ENCODE peak calls at places on chromosomes 2 and 18, in four cellular contexts. N, A, S and I are unnamed samples.

GRCh38 chr2:226208726-226209125 is 590.9 kb downstream of the IRS1 start:
- DNase-seq in N (no peak), A (no peak), S (no peak), I (peak)

GRCh38 chr2:16741508-16741907 is 75.9 kb upstream of the CYRIA start:
- DNase-seq in N (no peak), A (no peak), S (no peak), I (no peak)

GRCh38 chr2:233061591-233062446 is 1.7 kb downstream of the INPP5D start:
- DNase-seq in N (no peak), A (no peak), S (peak), I (peak)

GRCh38 chr2:217186152-217186551 is 326.3 kb upstream of the TNP1 start:
- DNase-seq in N (no peak), A (no peak), S (no peak), I (no peak)

GRCh38 chr18:46622999-46623398 is 34.0 kb downstream of the LOXHD1 start:
- DNase-seq in N (peak), A (peak), S (peak), I (peak)

GRCh38 chr2:60429681-60430080 is 123.8 kb downstream of the BCL11A start:
- DNase-seq in N (no peak), A (no peak), S (no peak), I (no peak)

GRCh38 chr2:46601328-46601963 is 122.1 kb downstream of the TMEM247 start:
- DNase-seq in N (no peak), A (no peak), S (no peak), I (peak)

GRCh38 chr2:152352616-152353015 is 17.6 kb downstream of the FMNL2 start:
- DNase-seq in N (no peak), A (no peak), S (no peak), I (no peak)

GRCh38 chr18:53864758-53865157 is 359.7 kb downstream of the MBD2 start:
- DNase-seq in N (no peak), A (no peak), S (no peak), I (no peak)

GRCh38 chr18:58025733-58026132 is 18.3 kb upstream of the NEDD4L start:
- DNase-seq in N (no peak), A (no peak), S (no peak), I (peak)

GRCh38 chr2:241489080-241489479 is 19.3 kb downstream of the STK25 start:
- DNase-seq in N (no peak), A (no peak), S (peak), I (no peak)

GRCh38 chr2:104851236-104852160 is 2.4 kb upstream of the POU3F3 start:
- DNase-seq in N (no peak), A (no peak), S (no peak), I (no peak)

GRCh38 chr2:162261032-162261945 is 18.0 kb upstream of the FAP start:
- DNase-seq in N (no peak), A (no peak), S (no peak), I (peak)

GRCh38 chr2:210366675-210367080 is 51.7 kb upstream of the MYL1 start:
- DNase-seq in N (no peak), A (no peak), S (no peak), I (no peak)

GRCh38 chr2:178241852-178242551 is 47.7 kb downstream of the OSBPL6 start:
- DNase-seq in N (peak), A (no peak), S (peak), I (peak)

GRCh38 chr2:150627526-150627925 is 140.1 kb upstream of the RND3 start:
- DNase-seq in N (no peak), A (no peak), S (no peak), I (no peak)

GRCh38 chr18:67243799-67244587 is 272.5 kb downstream of the DSEL start:
- DNase-seq in N (no peak), A (no peak), S (no peak), I (peak)

GRCh38 chr2:187264612-187265011 is 183.4 kb downstream of the CALCRL start:
- DNase-seq in N (no peak), A (no peak), S (peak), I (no peak)

GRCh38 chr18:77879829-77880228 is 630.2 kb downstream of the GALR1 start:
- DNase-seq in N (no peak), A (no peak), S (no peak), I (no peak)

GRCh38 chr2:183010112-183010511 is 28.1 kb downstream of the NCKAP1 start:
- DNase-seq in N (peak), A (no peak), S (peak), I (peak)

GRCh38 chr2:162074937-162075688 is 1.1 kb upstream of the DPP4 start:
- DNase-seq in N (no peak), A (no peak), S (no peak), I (peak)

GRCh38 chr2:155748126-155748525 is 584.4 kb downstream of the NR4A2 start:
- DNase-seq in N (no peak), A (no peak), S (no peak), I (no peak)

GRCh38 chr2:191345788-191346187 is 100.6 kb downstream of the MYO1B start:
- DNase-seq in N (no peak), A (no peak), S (no peak), I (peak)

GRCh38 chr2:28488858-28489575 is 6.8 kb upstream of the PLB1 start:
- DNase-seq in N (no peak), A (no peak), S (no peak), I (no peak)

GRCh38 chr18:36499938-36500337 is 202.4 kb downstream of the FHOD3 start:
- DNase-seq in N (no peak), A (peak), S (no peak), I (no peak)

GRCh38 chr2:135821190-135821589 is 15.8 kb downstream of the LCT start:
- DNase-seq in N (no peak), A (no peak), S (no peak), I (no peak)

GRCh38 chr18:79543861-79544385 is 135.7 kb upstream of the CTDP1 start:
- DNase-seq in N (no peak), A (no peak), S (no peak), I (no peak)

GRCh38 chr2:79776461-79777146 is 263.8 kb downstream of the CTNNA2 start:
- DNase-seq in N (no peak), A (no peak), S (no peak), I (no peak)

GRCh38 chr2:242085941-242086621 is 216.6 kb downstream of the RTP5 start:
- DNase-seq in N (no peak), A (peak), S (peak), I (peak)

GRCh38 chr18:28961669-28962228 is 784.8 kb upstream of the CDH2 start:
- DNase-seq in N (peak), A (no peak), S (peak), I (peak)

GRCh38 chr2:147844691-147845607 is at the start of gene ACVR2A:
- DNase-seq in N (peak), A (peak), S (peak), I (peak)

GRCh38 chr2:205769494-205769848 is 87.2 kb downstream of the NRP2 start:
- DNase-seq in N (no peak), A (no peak), S (no peak), I (peak)

GRCh38 chr2:20411361-20411894 is 35.4 kb upstream of the RHOB start:
- DNase-seq in N (peak), A (no peak), S (peak), I (peak)

GRCh38 chr2:46229134-46230063 is 67.8 kb upstream of the EPAS1 start:
- DNase-seq in N (peak), A (peak), S (no peak), I (peak)

GRCh38 chr2:63862802-63863201 is 21.1 kb downstream of the UGP2 start:
- DNase-seq in N (peak), A (no peak), S (no peak), I (peak)

GRCh38 chr2:160358051-160358450 is 135.6 kb downstream of the RBMS1 start:
- DNase-seq in N (no peak), A (no peak), S (no peak), I (peak)

GRCh38 chr2:85009019-85009618 is 38.2 kb downstream of the KCMF1 start:
- DNase-seq in N (no peak), A (no peak), S (peak), I (no peak)

GRCh38 chr18:55369346-55369745 is 218.6 kb downstream of the TCF4 start:
- DNase-seq in N (no peak), A (no peak), S (no peak), I (no peak)

GRCh38 chr2:95376311-95377215 is 25.9 kb upstream of the FAHD2A start:
- DNase-seq in N (no peak), A (no peak), S (no peak), I (no peak)

GRCh38 chr18:37565138-37565984 is at the start of gene CELF4:
- DNase-seq in N (peak), A (no peak), S (no peak), I (no peak)

GRCh38 chr2:100252811-100253698 is 69.2 kb downstream of the LONRF2 start:
- DNase-seq in N (no peak), A (no peak), S (no peak), I (no peak)

GRCh38 chr2:100256416-100256815 is 65.9 kb downstream of the LONRF2 start:
- DNase-seq in N (no peak), A (no peak), S (no peak), I (no peak)

GRCh38 chr2:100253786-100254185 is 68.5 kb downstream of the LONRF2 start:
- DNase-seq in N (no peak), A (no peak), S (no peak), I (no peak)

GRCh38 chr2:100257939-100258338 is 64.4 kb downstream of the LONRF2 start:
- DNase-seq in N (no peak), A (no peak), S (no peak), I (peak)

DNA sequence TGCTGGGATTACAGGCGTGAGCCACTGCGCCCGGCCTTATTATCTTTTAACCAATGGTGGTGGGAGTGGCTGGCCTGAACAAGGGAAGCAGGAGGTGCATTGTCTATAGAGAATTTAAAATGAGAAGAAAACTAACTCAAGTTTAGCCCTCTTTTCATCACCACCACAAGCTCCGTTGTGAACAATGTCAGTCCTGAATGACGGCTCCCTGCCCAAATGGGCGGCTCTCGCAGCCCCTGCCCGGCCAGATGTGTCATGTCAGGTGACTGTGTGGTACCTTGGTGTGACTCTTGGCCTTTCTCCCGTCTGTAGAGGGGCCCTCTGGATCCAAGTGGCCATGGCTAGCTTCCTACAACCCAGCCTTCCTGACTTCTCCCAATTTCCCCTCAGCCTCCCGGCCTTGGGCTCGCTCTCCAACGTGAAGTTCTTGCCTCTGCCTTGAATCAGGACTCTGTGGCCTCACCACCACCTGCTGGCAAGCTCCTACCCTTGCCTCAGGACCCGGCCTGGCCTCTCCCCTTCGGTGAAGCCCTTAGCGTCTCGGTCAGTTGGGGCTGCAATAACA is 67.6 kb downstream of the LONRF2 start:
- DNase-seq in N (no peak), A (no peak), S (no peak), I (no peak)
- TF ChIP-seq RFX5 in N (no peak), A (no peak), S (no peak), I (no peak)

GRCh38 chr2:33033524-33034150 is 86.9 kb downstream of the LTBP1 start:
- DNase-seq in N (peak), A (no peak), S (peak), I (peak)
- TF ChIP-seq ELK1 in N (no peak), A (no peak), S (no peak), I (no peak)

DNA sequence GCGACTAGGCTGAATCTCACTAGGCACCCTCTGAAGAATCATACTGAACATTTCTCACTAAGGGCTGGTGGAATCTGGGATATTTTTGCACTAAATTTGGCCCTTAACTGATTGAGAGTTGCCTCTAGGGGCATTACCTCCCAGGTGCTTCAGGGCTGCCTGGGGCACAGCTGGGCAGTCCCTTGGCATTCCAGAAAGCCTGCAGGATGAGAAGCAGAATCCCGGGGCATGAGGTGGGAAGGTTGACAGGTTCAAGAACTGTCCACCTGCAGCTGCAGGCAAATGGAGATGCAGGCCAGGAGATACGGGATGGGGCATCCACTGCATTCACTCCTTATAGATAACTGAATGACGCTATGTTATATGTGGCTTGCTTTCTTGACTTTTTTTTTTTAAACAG is 7.4 kb downstream of the RESP18 start:
- DNase-seq in N (no peak), A (no peak), S (no peak), I (no peak)
- TF ChIP-seq RFX5 in N (no peak), A (no peak), S (no peak), I (no peak)

DNA sequence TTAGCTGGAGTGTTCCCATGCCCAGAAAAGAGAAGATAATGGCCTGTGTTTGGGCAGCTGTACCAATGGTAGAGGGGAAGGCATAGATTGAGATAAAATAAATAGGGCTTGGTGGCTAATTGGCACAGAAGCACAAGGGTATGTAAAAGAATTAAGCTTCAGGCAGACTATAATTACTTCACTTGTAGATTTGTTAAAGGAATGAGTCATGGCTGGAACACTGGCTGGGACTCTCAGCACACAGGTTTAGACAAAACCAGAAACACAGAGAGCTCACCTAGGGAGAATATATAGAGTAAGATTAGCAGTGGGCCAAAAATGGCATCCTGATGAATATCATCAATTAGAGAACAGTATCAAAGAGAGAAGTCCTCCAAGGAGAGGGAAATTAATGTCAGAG is 198.3 kb upstream of the FIGN start:
- DNase-seq in N (no peak), A (no peak), S (no peak), I (no peak)
- TF ChIP-seq ELK1 in N (no peak), A (no peak), S (no peak), I (no peak)

GRCh38 chr2:165009466-165009865 is 54.1 kb upstream of the SLC38A11 start:
- DNase-seq in N (no peak), A (no peak), S (no peak), I (peak)

GRCh38 chr2:165003443-165004130 is 48.3 kb upstream of the SLC38A11 start:
- DNase-seq in N (no peak), A (no peak), S (no peak), I (no peak)

GRCh38 chr2:165010556-165010955 is 55.2 kb upstream of the SLC38A11 start:
- DNase-seq in N (no peak), A (no peak), S (no peak), I (no peak)

GRCh38 chr2:165008916-165009315 is 53.6 kb upstream of the SLC38A11 start:
- DNase-seq in N (peak), A (no peak), S (no peak), I (no peak)

GRCh38 chr2:165007162-165007744 is 51.9 kb upstream of the SLC38A11 start:
- DNase-seq in N (no peak), A (no peak), S (no peak), I (no peak)
- TF ChIP-seq RFX5 in N (no peak), A (no peak), S (no peak), I (no peak)

DNA sequence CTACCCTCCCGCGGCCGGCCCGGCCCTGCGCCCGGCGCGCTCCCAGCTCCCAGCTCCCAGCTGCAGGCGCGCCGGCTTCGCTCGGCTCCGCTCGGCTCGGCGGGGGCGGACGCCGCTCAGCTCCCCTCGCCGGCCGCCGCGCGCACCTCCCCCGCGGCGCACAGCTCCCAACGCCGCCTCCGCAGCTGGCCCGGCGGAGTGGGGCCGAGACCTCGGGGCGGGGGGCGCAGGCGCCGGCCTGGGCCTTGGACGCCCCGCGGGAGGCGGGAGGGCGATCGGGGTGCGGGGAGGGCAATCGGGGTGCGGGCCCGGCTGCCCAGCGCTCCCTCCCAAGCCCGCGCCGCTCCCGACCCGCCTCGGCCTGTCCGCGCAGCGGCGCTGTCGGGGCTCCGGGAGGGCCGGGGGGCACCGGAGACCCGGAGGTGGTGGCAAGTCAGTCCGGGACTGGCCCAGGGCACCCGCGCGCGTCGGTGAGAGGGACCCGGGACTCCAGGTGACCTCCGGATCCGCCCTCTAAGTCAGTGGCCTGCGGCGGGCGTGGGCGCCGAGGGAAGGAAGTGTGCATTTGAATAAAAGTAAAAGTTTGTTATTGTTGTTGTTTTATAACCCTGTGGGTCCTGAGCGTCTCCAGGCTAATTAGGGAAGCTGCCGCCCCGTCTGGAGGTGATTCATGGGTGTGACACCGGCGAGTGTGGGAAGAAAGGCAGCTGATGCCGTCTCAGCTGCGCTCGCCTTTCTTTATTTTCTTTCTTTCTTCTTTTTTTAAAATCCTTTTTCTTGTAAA is at the start of gene CRACDL:
- DNase-seq in N (no peak), A (no peak), S (no peak), I (no peak)
- TF ChIP-seq ELK1 in N (no peak), A (no peak), S (no peak), I (no peak)

DNA sequence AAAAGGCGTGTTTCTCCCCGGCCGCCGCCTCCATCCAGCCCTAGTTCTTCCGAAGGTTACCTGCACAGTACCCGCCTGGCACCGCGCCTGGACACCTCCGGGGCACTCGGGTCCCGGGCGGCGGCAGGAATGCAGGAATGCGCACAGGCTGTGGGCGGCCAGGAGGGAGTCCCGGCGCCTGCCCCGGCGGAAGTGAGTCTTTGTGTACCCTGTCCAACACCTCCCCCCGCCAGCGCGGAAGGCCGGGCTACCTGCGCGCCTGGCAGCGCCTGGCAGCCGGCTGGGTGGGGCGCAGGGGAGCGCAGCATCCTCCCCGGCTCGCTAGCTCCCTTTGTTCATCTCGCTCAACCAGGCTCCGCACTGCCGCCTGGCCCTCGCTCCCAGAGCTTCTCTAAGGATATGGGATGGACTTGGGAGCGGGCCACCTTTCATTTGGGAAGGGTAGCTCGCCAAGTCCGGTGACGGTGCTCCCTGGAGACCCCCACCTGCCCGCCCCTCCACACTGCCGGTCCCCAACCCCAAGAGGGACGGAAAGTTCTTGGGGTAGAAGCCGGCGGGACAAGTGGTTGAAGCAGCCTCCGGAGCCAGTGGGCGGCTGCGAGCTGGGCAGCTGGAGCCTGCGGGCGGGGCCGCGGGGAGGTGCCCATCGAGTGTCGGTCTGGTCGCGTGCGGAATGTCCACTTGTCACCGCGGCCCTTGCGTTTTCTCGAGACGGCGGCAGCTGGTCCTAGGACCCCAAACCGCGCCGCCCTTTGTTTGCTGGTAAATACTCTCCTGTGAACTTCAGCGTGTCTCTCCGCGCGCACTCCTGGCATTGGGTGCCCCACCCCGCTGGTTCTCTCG is 1.2 kb upstream of the ST6GAL2 start:
- DNase-seq in N (peak), A (no peak), S (no peak), I (no peak)
- TF ChIP-seq RFX5 in N (no peak), A (no peak), S (no peak), I (no peak)